ENCODE peak calls at places on chromosomes 2 and 18, in ten cellular contexts. X is cardiac fibroblast; F is psoas muscle; Z is NCI-H1092 treated with DMSO at 0.1 percent for 48 hours; I is activated CD4-positive, alpha-beta T cell treated with anti-CD3 and anti-CD28 coated beads for 24 hours; K is NCI-H1417; U is effector memory CD8-positive, alpha-beta T cell; H is stimulated activated CD8-positive, alpha-beta memory T cell treated with anti-CD3 and anti-CD28 coated beads, Interleukin-4, amount 100 ng/mL, for 24 hours; J is activated CD4-positive, CD25-positive, alpha-beta regulatory T cell treated with anti-CD3 and anti-CD28 coated beads, Interleukin-2, amount 50 U/mL, for 72 hours; P is skeletal muscle cell. O is an unnamed sample.

GRCh38 chr2:156456616-156457015 is 20.4 kb downstream of the GPD2 start:
- DNase-seq in X (no peak), F (no peak), Z (no peak), I (no peak), K (no peak), U (no peak), H (no peak), J (no peak), P (no peak), O (no peak)

GRCh38 chr18:13703899-13704298 is 22.5 kb downstream of the FAM210A start:
- DNase-seq in X (no peak), F (no peak), Z (no peak), I (no peak), K (no peak), U (no peak), H (no peak), J (no peak), P (no peak), O (no peak)

GRCh38 chr2:184611221-184612085 is 13.1 kb downstream of the ZNF804A start:
- DNase-seq in X (peak), F (no peak), Z (peak), I (no peak), K (no peak), U (no peak), H (no peak), J (no peak), P (peak), O (peak)

GRCh38 chr2:96927420-96928171 is 57.7 kb upstream of the SEMA4C start:
- DNase-seq in X (peak), F (peak), Z (peak), I (no peak), K (peak), U (no peak), H (no peak), J (no peak), P (peak), O (peak)

GRCh38 chr2:144950874-144951560 is 431.1 kb upstream of the ZEB2 start:
- DNase-seq in X (peak), F (no peak), Z (no peak), I (no peak), K (no peak), U (no peak), H (no peak), J (no peak), P (peak), O (peak)

GRCh38 chr2:20567926-20568179 is 83.0 kb downstream of the HS1BP3 start:
- DNase-seq in X (no peak), F (no peak), Z (no peak), I (no peak), K (no peak), U (no peak), H (no peak), J (no peak), P (no peak), O (no peak)

GRCh38 chr2:1132328-1132964 is 181.8 kb downstream of the SNTG2 start:
- DNase-seq in X (no peak), F (no peak), Z (peak), I (no peak), K (no peak), U (no peak), H (peak), J (no peak), P (no peak), O (no peak)

GRCh38 chr18:62611395-62612241 is 88.8 kb downstream of the ZCCHC2 start:
- DNase-seq in X (peak), F (peak), Z (no peak), I (no peak), K (no peak), U (no peak), H (no peak), J (no peak), P (no peak), O (peak)

GRCh38 chr2:47336259-47337238 is 66.4 kb upstream of the MSH2 start:
- DNase-seq in X (no peak), F (no peak), Z (no peak), I (no peak), K (no peak), U (no peak), H (no peak), J (no peak), P (no peak), O (no peak)